ENCODE peak calls at places on chromosomes 2 and 18, in six cellular contexts. One of them, this sample, is unnamed.

GRCh38 chr2:127107622-127107999 is 657 bp upstream of the BIN1 start:
- DNase-seq in stimulated activated naive CD4-positive, alpha-beta T cell: no peak
- DNase-seq in stimulated activated CD4-positive, alpha-beta T cell treated with anti-CD3 and anti-CD28 coated beads, TNF-alpha, amount 100 ng/mL, for 48 hours: no peak
- DNase-seq in RCC 7860: no peak
- DNase-seq in activated naive CD4-positive, alpha-beta T cell treated with anti-CD3 and anti-CD28 coated beads, Interleukin-2, amount 10 ng/mL, durations not matched to agents 7 days and 5 days: no peak
- DNase-seq in substantia nigra: no peak
- DNase-seq in this sample: no peak

GRCh38 chr18:76593838-76594237 is 98.8 kb upstream of the ZNF516 start:
- DNase-seq in RCC 7860: no peak
- DNase-seq in stimulated activated naive CD4-positive, alpha-beta T cell: no peak
- DNase-seq in stimulated activated CD4-positive, alpha-beta T cell treated with anti-CD3 and anti-CD28 coated beads, TNF-alpha, amount 100 ng/mL, for 48 hours: no peak
- DNase-seq in substantia nigra: no peak
- DNase-seq in activated naive CD4-positive, alpha-beta T cell treated with anti-CD3 and anti-CD28 coated beads, Interleukin-2, amount 10 ng/mL, durations not matched to agents 7 days and 5 days: no peak
- DNase-seq in this sample: no peak

GRCh38 chr2:18855027-18855426 is 265.7 kb upstream of the NT5C1B start:
- DNase-seq in substantia nigra: no peak
- DNase-seq in stimulated activated naive CD4-positive, alpha-beta T cell: no peak
- DNase-seq in stimulated activated CD4-positive, alpha-beta T cell treated with anti-CD3 and anti-CD28 coated beads, TNF-alpha, amount 100 ng/mL, for 48 hours: no peak
- DNase-seq in RCC 7860: no peak
- DNase-seq in activated naive CD4-positive, alpha-beta T cell treated with anti-CD3 and anti-CD28 coated beads, Interleukin-2, amount 10 ng/mL, durations not matched to agents 7 days and 5 days: no peak
- DNase-seq in this sample: no peak

GRCh38 chr2:129253461-129253812 is 726.0 kb upstream of the RAB6C start:
- DNase-seq in RCC 7860: no peak
- DNase-seq in stimulated activated CD4-positive, alpha-beta T cell treated with anti-CD3 and anti-CD28 coated beads, TNF-alpha, amount 100 ng/mL, for 48 hours: no peak
- DNase-seq in substantia nigra: no peak
- DNase-seq in activated naive CD4-positive, alpha-beta T cell treated with anti-CD3 and anti-CD28 coated beads, Interleukin-2, amount 10 ng/mL, durations not matched to agents 7 days and 5 days: no peak
- DNase-seq in stimulated activated naive CD4-positive, alpha-beta T cell: no peak
- DNase-seq in this sample: no peak

GRCh38 chr2:212385241-212385640 is 153.4 kb downstream of the ERBB4 start:
- DNase-seq in substantia nigra: no peak
- DNase-seq in activated naive CD4-positive, alpha-beta T cell treated with anti-CD3 and anti-CD28 coated beads, Interleukin-2, amount 10 ng/mL, durations not matched to agents 7 days and 5 days: no peak
- DNase-seq in stimulated activated CD4-positive, alpha-beta T cell treated with anti-CD3 and anti-CD28 coated beads, TNF-alpha, amount 100 ng/mL, for 48 hours: no peak
- DNase-seq in stimulated activated naive CD4-positive, alpha-beta T cell: no peak
- DNase-seq in RCC 7860: no peak
- DNase-seq in this sample: no peak

GRCh38 chr2:8306530-8307351 is 375.1 kb upstream of the ID2 start:
- DNase-seq in stimulated activated naive CD4-positive, alpha-beta T cell: no peak
- DNase-seq in substantia nigra: no peak
- DNase-seq in RCC 7860: peak
- DNase-seq in stimulated activated CD4-positive, alpha-beta T cell treated with anti-CD3 and anti-CD28 coated beads, TNF-alpha, amount 100 ng/mL, for 48 hours: no peak
- DNase-seq in activated naive CD4-positive, alpha-beta T cell treated with anti-CD3 and anti-CD28 coated beads, Interleukin-2, amount 10 ng/mL, durations not matched to agents 7 days and 5 days: no peak
- DNase-seq in this sample: no peak

GRCh38 chr2:9765611-9766531 is 77.4 kb upstream of the TAF1B start:
- DNase-seq in stimulated activated naive CD4-positive, alpha-beta T cell: no peak
- DNase-seq in stimulated activated CD4-positive, alpha-beta T cell treated with anti-CD3 and anti-CD28 coated beads, TNF-alpha, amount 100 ng/mL, for 48 hours: no peak
- DNase-seq in RCC 7860: no peak
- DNase-seq in activated naive CD4-positive, alpha-beta T cell treated with anti-CD3 and anti-CD28 coated beads, Interleukin-2, amount 10 ng/mL, durations not matched to agents 7 days and 5 days: no peak
- DNase-seq in substantia nigra: no peak
- DNase-seq in this sample: no peak

GRCh38 chr2:218063541-218064295 is 5.3 kb upstream of the RUFY4 start:
- DNase-seq in substantia nigra: no peak
- DNase-seq in activated naive CD4-positive, alpha-beta T cell treated with anti-CD3 and anti-CD28 coated beads, Interleukin-2, amount 10 ng/mL, durations not matched to agents 7 days and 5 days: no peak
- DNase-seq in stimulated activated naive CD4-positive, alpha-beta T cell: no peak
- DNase-seq in RCC 7860: no peak
- DNase-seq in stimulated activated CD4-positive, alpha-beta T cell treated with anti-CD3 and anti-CD28 coated beads, TNF-alpha, amount 100 ng/mL, for 48 hours: no peak
- DNase-seq in this sample: no peak

GRCh38 chr2:241208058-241208457 is 19.6 kb downstream of the ANO7 start:
- DNase-seq in RCC 7860: no peak
- DNase-seq in stimulated activated CD4-positive, alpha-beta T cell treated with anti-CD3 and anti-CD28 coated beads, TNF-alpha, amount 100 ng/mL, for 48 hours: no peak
- DNase-seq in stimulated activated naive CD4-positive, alpha-beta T cell: no peak
- DNase-seq in activated naive CD4-positive, alpha-beta T cell treated with anti-CD3 and anti-CD28 coated beads, Interleukin-2, amount 10 ng/mL, durations not matched to agents 7 days and 5 days: no peak
- DNase-seq in substantia nigra: peak
- DNase-seq in this sample: no peak

GRCh38 chr2:134216152-134216829 is 37.6 kb upstream of the MGAT5 start:
- DNase-seq in stimulated activated naive CD4-positive, alpha-beta T cell: no peak
- DNase-seq in substantia nigra: no peak
- DNase-seq in RCC 7860: no peak
- DNase-seq in activated naive CD4-positive, alpha-beta T cell treated with anti-CD3 and anti-CD28 coated beads, Interleukin-2, amount 10 ng/mL, durations not matched to agents 7 days and 5 days: no peak
- DNase-seq in stimulated activated CD4-positive, alpha-beta T cell treated with anti-CD3 and anti-CD28 coated beads, TNF-alpha, amount 100 ng/mL, for 48 hours: no peak
- DNase-seq in this sample: no peak

GRCh38 chr2:46351388-46352141 is 54.4 kb downstream of the EPAS1 start:
- DNase-seq in activated naive CD4-positive, alpha-beta T cell treated with anti-CD3 and anti-CD28 coated beads, Interleukin-2, amount 10 ng/mL, durations not matched to agents 7 days and 5 days: peak
- DNase-seq in stimulated activated CD4-positive, alpha-beta T cell treated with anti-CD3 and anti-CD28 coated beads, TNF-alpha, amount 100 ng/mL, for 48 hours: peak
- DNase-seq in stimulated activated naive CD4-positive, alpha-beta T cell: peak
- DNase-seq in RCC 7860: no peak
- DNase-seq in substantia nigra: no peak
- DNase-seq in this sample: no peak

GRCh38 chr2:136670-137069 is 90.4 kb upstream of the FAM110C start:
- DNase-seq in substantia nigra: no peak
- DNase-seq in stimulated activated CD4-positive, alpha-beta T cell treated with anti-CD3 and anti-CD28 coated beads, TNF-alpha, amount 100 ng/mL, for 48 hours: no peak
- DNase-seq in activated naive CD4-positive, alpha-beta T cell treated with anti-CD3 and anti-CD28 coated beads, Interleukin-2, amount 10 ng/mL, durations not matched to agents 7 days and 5 days: no peak
- DNase-seq in RCC 7860: no peak
- DNase-seq in stimulated activated naive CD4-positive, alpha-beta T cell: no peak
- DNase-seq in this sample: no peak

GRCh38 chr2:9086465-9086864 is 83.0 kb upstream of the MBOAT2 start:
- DNase-seq in substantia nigra: no peak
- DNase-seq in stimulated activated CD4-positive, alpha-beta T cell treated with anti-CD3 and anti-CD28 coated beads, TNF-alpha, amount 100 ng/mL, for 48 hours: no peak
- DNase-seq in RCC 7860: no peak
- DNase-seq in stimulated activated naive CD4-positive, alpha-beta T cell: no peak
- DNase-seq in activated naive CD4-positive, alpha-beta T cell treated with anti-CD3 and anti-CD28 coated beads, Interleukin-2, amount 10 ng/mL, durations not matched to agents 7 days and 5 days: no peak
- DNase-seq in this sample: no peak